ENCODE peak calls at places on chromosomes 7 and 10, in six cellular contexts. T is gastrocnemius medialis, M is hepatocyte, J is colonic mucosa, U is stomach, E is sigmoid colon. G is an unnamed sample. For H3K4me1, the result is how much of the 10 kb centered on the place peaks cover.

GRCh38 chr10:70348228-70348850 is 34.1 kb downstream of the LRRC20 start:
- DNase-seq in J (peak), M (peak), T (no peak), U (peak), E (peak), G (no peak)

GRCh38 chr7:93949468-93949867 is 27.9 kb downstream of the GNG11 start:
- DNase-seq in J (no peak), U (no peak), M (peak), T (no peak), E (no peak), G (no peak)

GRCh38 chr10:20110435-20111119 is 294.3 kb downstream of the PLXDC2 start:
- DNase-seq in J (no peak), U (no peak), T (no peak), M (no peak), E (no peak), G (no peak)

GRCh38 chr7:90574136-90574819 is 21.8 kb upstream of the CDK14 start:
- DNase-seq in J (no peak), T (no peak), E (no peak), M (peak), U (no peak), G (no peak)

GRCh38 chr10:59702347-59702746 is 7.3 kb downstream of the SLC16A9 start:
- DNase-seq in J (no peak), M (no peak), U (no peak), E (no peak), T (no peak), G (no peak)

GRCh38 chr7:44100458-44101303 is 3.5 kb upstream of the AEBP1 start:
- DNase-seq in J (no peak), E (peak), M (peak), T (no peak), U (no peak), G (peak)

GRCh38 chr7:29306276-29307036 is 111.9 kb downstream of the CHN2 start:
- DNase-seq in U (no peak), E (no peak), T (no peak), M (no peak), J (no peak), G (no peak)

GRCh38 chr7:140475747-140476333 is 3.5 kb downstream of the MKRN1 start:
- DNase-seq in U (peak), E (peak), J (peak), T (no peak), M (peak), G (no peak)

GRCh38 chr10:97117372-97117771 is 68.4 kb downstream of the SLIT1 start:
- DNase-seq in M (no peak), T (no peak), E (no peak), U (no peak), J (peak), G (no peak)

GRCh38 chr10:103820101-103821062 is 35.0 kb downstream of the SH3PXD2A start:
- DNase-seq in T (peak), E (peak), U (peak), J (no peak), M (no peak), G (peak)

GRCh38 chr7:23076774-23077173 is 28.8 kb upstream of the KLHL7 start:
- DNase-seq in U (no peak), T (no peak), M (no peak), J (no peak), E (no peak), G (no peak)

GRCh38 chr7:111168182-111168581 is 77.3 kb downstream of the LRRN3 start:
- DNase-seq in E (no peak), U (no peak), T (no peak), J (no peak), M (peak), G (no peak)

GRCh38 chr10:113261806-113262205 is 291.0 kb upstream of the HABP2 start:
- DNase-seq in T (no peak), U (no peak), M (no peak), J (no peak), E (no peak), G (no peak)

GRCh38 chr7:5656233-5656632 is 125.2 kb downstream of the RNF216 start:
- DNase-seq in J (no peak), M (no peak), U (no peak), E (no peak), T (no peak), G (no peak)

GRCh38 chr10:18700555-18700850 is 41.3 kb downstream of the ARL5B start:
- DNase-seq in U (no peak), T (no peak), M (no peak), E (no peak), J (no peak), G (no peak)

GRCh38 chr7:151691449-151691848 is 171.8 kb upstream of the RHEB start:
- DNase-seq in E (no peak), T (no peak), M (no peak), J (no peak), U (no peak), G (no peak)
- H3K4me1 ChIP-seq in E (under half), T (under half), M (half or more), J (under half), U (half or more), G (under half)

GRCh38 chr10:78494179-78494578 is 460.5 kb downstream of the RPS24 start:
- DNase-seq in M (no peak), J (no peak), U (no peak), E (no peak), T (no peak), G (no peak)

GRCh38 chr10:78492424-78492823 is 458.8 kb downstream of the RPS24 start:
- DNase-seq in E (no peak), T (no peak), J (no peak), M (no peak), U (no peak), G (no peak)

GRCh38 chr10:78491812-78492211 is 458.1 kb downstream of the RPS24 start:
- DNase-seq in M (no peak), E (no peak), J (no peak), U (no peak), T (no peak), G (no peak)

GRCh38 chr10:78489034-78489433 is 455.4 kb downstream of the RPS24 start:
- DNase-seq in M (no peak), J (no peak), U (no peak), E (no peak), T (no peak), G (no peak)
- H3K4me1 ChIP-seq in M (under half), J (under half), U (under half), E (under half), T (under half), G (under half)

GRCh38 chr7:150997075-150997511 is 6.3 kb downstream of the NOS3 start:
- DNase-seq in E (no peak), J (no peak), U (no peak), M (no peak), T (no peak), G (no peak)

GRCh38 chr7:150999497-151000225 is 8.8 kb downstream of the NOS3 start:
- DNase-seq in J (no peak), T (no peak), M (no peak), U (no peak), E (no peak), G (no peak)

GRCh38 chr7:150997817-150998216 is 7.0 kb downstream of the NOS3 start:
- DNase-seq in M (no peak), J (no peak), U (no peak), E (no peak), T (no peak), G (no peak)

GRCh38 chr7:150999001-150999400 is 8.2 kb downstream of the NOS3 start:
- DNase-seq in M (no peak), U (no peak), E (no peak), J (no peak), T (no peak), G (no peak)

GRCh38 chr7:150998341-150998740 is 7.5 kb downstream of the NOS3 start:
- DNase-seq in U (no peak), E (no peak), M (no peak), J (no peak), T (no peak), G (no peak)
- H3K4me1 ChIP-seq in U (under half), E (under half), M (under half), J (under half), T (under half), G (under half)

GRCh38 chr7:151081170-151082101 is 827 bp upstream of the FASTK start:
- DNase-seq in U (peak), M (peak), T (no peak), E (no peak), J (peak), G (no peak)

GRCh38 chr7:151078233-151079040 is 2.2 kb downstream of the FASTK start:
- DNase-seq in T (no peak), U (no peak), M (peak), E (peak), J (no peak), G (peak)

GRCh38 chr7:151079199-151079910 is 1.3 kb downstream of the FASTK start:
- DNase-seq in E (no peak), T (no peak), J (no peak), M (no peak), U (no peak), G (no peak)

GRCh38 chr7:151080522-151081169 is at the start of gene FASTK:
- DNase-seq in T (peak), M (peak), U (peak), E (peak), J (peak), G (peak)

GRCh38 chr7:151080091-151080521 is 503 bp downstream of the FASTK start:
- DNase-seq in U (no peak), T (no peak), E (no peak), M (peak), J (peak), G (no peak)
- H3K4me1 ChIP-seq in U (half or more), T (under half), E (half or more), M (under half), J (under half), G (half or more)

GRCh38 chr10:73495884-73496674 is at the start of gene PPP3CB:
- DNase-seq in M (peak), U (peak), J (peak), T (peak), E (peak), G (peak)
- H3K4me1 ChIP-seq in M (under half), U (under half), J (under half), T (under half), E (under half), G (under half)

GRCh38 chr7:2278026-2278425 is 36.0 kb downstream of the NUDT1 start:
- DNase-seq in U (no peak), T (no peak), J (no peak), M (no peak), E (no peak), G (no peak)
- H3K4me1 ChIP-seq in U (under half), T (under half), J (under half), M (under half), E (under half), G (under half)

GRCh38 chr7:150465414-150465813 is 15.0 kb downstream of the GIMAP8 start:
- DNase-seq in U (no peak), M (no peak), J (no peak), T (no peak), E (no peak), G (no peak)
- H3K4me1 ChIP-seq in U (under half), M (under half), J (under half), T (under half), E (under half), G (under half)

DNA sequence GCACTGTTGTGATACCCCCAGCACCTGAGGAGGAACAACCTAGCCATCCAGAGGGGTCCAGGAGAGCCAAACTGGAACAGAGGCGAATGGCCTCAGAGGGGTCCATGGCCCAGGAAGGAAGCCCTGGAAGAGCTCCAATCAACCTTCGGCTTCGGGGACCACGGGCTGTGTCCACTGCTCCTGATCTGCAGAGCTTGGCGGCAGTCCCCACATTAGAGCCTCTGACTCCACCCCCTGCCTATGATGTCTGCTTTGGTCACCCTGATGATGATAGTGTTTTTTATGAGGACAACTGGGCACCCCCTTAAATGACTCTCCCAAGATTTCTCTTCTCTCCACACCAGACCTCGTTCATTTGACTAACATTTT is 1.6 kb upstream of the CASP2 start:
- DNase-seq in T (no peak), E (no peak), J (no peak), U (no peak), M (no peak), G (no peak)
- H3K4me1 ChIP-seq in T (under half), E (under half), J (under half), U (half or more), M (under half), G (under half)

GRCh38 chr7:92797284-92797683 is 39.1 kb downstream of the CDK6 start:
- DNase-seq in J (no peak), U (no peak), E (no peak), M (no peak), T (no peak), G (no peak)
- H3K4me1 ChIP-seq in J (under half), U (under half), E (half or more), M (under half), T (under half), G (half or more)

G was measured in tibial artery.